ENCODE peak calls at places on chromosomes 6 and 20, in four cellular contexts. B is K562, A is GM12878, X is GM12891. J is an unnamed sample.

GRCh38 chr6:69796081-69796626 is 656 bp downstream of the LMBRD1 start:
- DNase-seq in B (no peak), A (no peak), X (no peak), J (no peak)

GRCh38 chr20:35698298-35699126 is 640 bp downstream of the NFS1 start:
- DNase-seq in B (peak), A (no peak), X (no peak), J (peak)

GRCh38 chr6:130366011-130366963 is at the start of gene TMEM200A:
- DNase-seq in B (no peak), A (no peak), X (peak), J (no peak)

GRCh38 chr6:79385893-79386292 is 151.3 kb downstream of the LCA5 start:
- DNase-seq in B (no peak), A (no peak), X (no peak), J (no peak)

GRCh38 chr6:139711714-139712585 is 337.5 kb upstream of the CITED2 start:
- DNase-seq in B (no peak), A (no peak), X (no peak), J (no peak)

GRCh38 chr6:35426074-35426473 is 26.1 kb upstream of the FANCE start:
- DNase-seq in B (no peak), A (no peak), X (no peak), J (peak)

GRCh38 chr6:114785235-114786127 is 442.7 kb upstream of the HS3ST5 start:
- DNase-seq in B (no peak), A (peak), X (no peak), J (no peak)

GRCh38 chr6:73888050-73888449 is 192.0 kb downstream of the CD109 start:
- DNase-seq in B (no peak), A (no peak), X (no peak), J (no peak)

GRCh38 chr6:160000280-160000704 is 31.4 kb downstream of the IGF2R start:
- DNase-seq in B (no peak), A (no peak), X (no peak), J (no peak)

GRCh38 chr6:154071236-154071635 is 32.2 kb downstream of the OPRM1 start:
- DNase-seq in B (no peak), A (no peak), X (no peak), J (no peak)

GRCh38 chr20:22320245-22320915 is 264.0 kb downstream of the FOXA2 start:
- DNase-seq in B (no peak), A (no peak), X (no peak), J (no peak)

GRCh38 chr6:166025149-166025898 is 142.3 kb downstream of the TBXT start:
- DNase-seq in B (no peak), A (no peak), X (no peak), J (no peak)

GRCh38 chr20:1672728-1673127 is 15.1 kb upstream of the SIRPG start:
- DNase-seq in B (no peak), A (no peak), X (no peak), J (no peak)

GRCh38 chr6:34234667-34235604 is 1.7 kb upstream of the HMGA1 start:
- DNase-seq in B (peak), A (no peak), X (no peak), J (no peak)

GRCh38 chr6:103750603-103751002 is 1109.1 kb downstream of the HACE1 start:
- DNase-seq in B (no peak), A (no peak), X (no peak), J (no peak)

GRCh38 chr6:145368075-145368474 is 367.2 kb downstream of the EPM2A start:
- DNase-seq in B (no peak), A (no peak), X (no peak), J (no peak)

GRCh38 chr6:55643868-55644267 is 64.9 kb upstream of the HMGCLL1 start:
- DNase-seq in B (no peak), A (no peak), X (no peak), J (no peak)

GRCh38 chr6:123117145-123117908 is 121.3 kb downstream of the CLVS2 start:
- DNase-seq in B (no peak), A (no peak), X (no peak), J (no peak)

GRCh38 chr6:149716181-149716580 is 1.7 kb downstream of the LATS1 start:
- DNase-seq in B (no peak), A (no peak), X (no peak), J (no peak)

GRCh38 chr20:13464702-13465101 is 174.0 kb downstream of the TASP1 start:
- DNase-seq in B (no peak), A (no peak), X (no peak), J (no peak)

GRCh38 chr20:58054744-58055373 is 173.6 kb downstream of the ANKRD60 start:
- DNase-seq in B (no peak), A (no peak), X (no peak), J (no peak)

GRCh38 chr6:161008245-161008644 is 16.7 kb downstream of the MAP3K4 start:
- DNase-seq in B (no peak), A (no peak), X (no peak), J (no peak)

GRCh38 chr20:10217517-10218410 is 866 bp upstream of the SNAP25 start:
- DNase-seq in B (no peak), A (no peak), X (no peak), J (no peak)

GRCh38 chr6:8157839-8158238 is 55.5 kb upstream of the EEF1E1 start:
- DNase-seq in B (no peak), A (no peak), X (no peak), J (no peak)

GRCh38 chr20:58213112-58213511 is 15.3 kb downstream of the ANKRD60 start:
- DNase-seq in B (no peak), A (no peak), X (no peak), J (no peak)

GRCh38 chr20:14616003-14616402 is 278.6 kb upstream of the FLRT3 start:
- DNase-seq in B (no peak), A (no peak), X (no peak), J (no peak)

GRCh38 chr6:148620579-148621298 is 126.1 kb upstream of the UST start:
- DNase-seq in B (no peak), A (peak), X (no peak), J (no peak)

GRCh38 chr6:41705996-41706835 is 29.2 kb downstream of the TFEB start:
- DNase-seq in B (peak), A (peak), X (peak), J (peak)
- TF ChIP-seq POLR2AphosphoS5 in B (no peak), A (no peak), X (no peak), J (no peak)

GRCh38 chr6:52881996-52882841 is 27.3 kb downstream of the GSTA3 start:
- DNase-seq in B (peak), A (peak), X (peak), J (peak)
- TF ChIP-seq SPI1 in B (no peak), A (no peak), X (no peak), J (peak)

DNA sequence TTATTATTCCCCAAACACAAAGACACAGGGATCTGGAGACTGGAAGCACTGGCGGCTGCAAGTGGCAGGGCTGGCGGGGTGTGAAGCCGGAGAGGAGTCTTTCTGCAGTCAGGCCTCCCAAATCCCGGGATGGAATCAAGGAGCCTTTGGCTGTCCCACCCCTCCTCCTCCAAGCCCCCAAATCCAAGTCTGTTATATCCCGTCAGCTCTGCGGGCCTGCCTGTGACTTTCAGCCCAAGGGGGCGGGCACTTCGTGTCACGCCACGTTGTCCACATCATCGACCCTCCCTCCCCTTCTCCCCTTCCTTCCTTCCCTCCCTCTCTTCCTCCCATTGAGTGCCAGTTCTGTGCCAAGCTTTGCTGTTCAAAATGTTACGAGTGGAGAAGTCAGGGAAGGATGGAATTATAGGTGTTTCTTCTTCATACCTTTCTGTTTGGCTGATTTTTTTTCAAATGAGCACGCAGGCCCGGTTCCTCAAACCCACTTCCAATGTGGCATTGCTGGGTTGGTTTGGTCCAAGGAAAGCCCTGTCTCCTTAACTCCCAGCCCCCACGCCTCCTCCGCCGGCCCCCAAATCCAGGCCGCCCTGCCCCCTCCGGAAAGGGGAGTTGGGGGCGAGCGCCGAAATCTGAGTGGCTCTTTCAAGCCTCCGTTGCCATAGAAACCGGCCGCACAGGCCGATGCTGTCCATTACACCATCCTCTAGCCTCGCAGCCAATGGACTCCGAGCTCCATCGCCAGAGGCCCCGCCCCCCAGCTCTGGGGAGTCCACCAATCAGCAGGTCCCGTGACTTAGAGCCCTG is 12.7 kb downstream of the ZCCHC3 start:
- DNase-seq in B (peak), A (no peak), X (peak), J (peak)
- TF ChIP-seq POLR2AphosphoS5 in B (no peak), A (no peak), X (no peak), J (no peak)

GRCh38 chr20:64055893-64056638 is 6.6 kb upstream of the SOX18 start:
- DNase-seq in B (no peak), A (no peak), X (no peak), J (no peak)
- TF ChIP-seq SPI1 in B (no peak), A (no peak), X (no peak), J (no peak)

DNA sequence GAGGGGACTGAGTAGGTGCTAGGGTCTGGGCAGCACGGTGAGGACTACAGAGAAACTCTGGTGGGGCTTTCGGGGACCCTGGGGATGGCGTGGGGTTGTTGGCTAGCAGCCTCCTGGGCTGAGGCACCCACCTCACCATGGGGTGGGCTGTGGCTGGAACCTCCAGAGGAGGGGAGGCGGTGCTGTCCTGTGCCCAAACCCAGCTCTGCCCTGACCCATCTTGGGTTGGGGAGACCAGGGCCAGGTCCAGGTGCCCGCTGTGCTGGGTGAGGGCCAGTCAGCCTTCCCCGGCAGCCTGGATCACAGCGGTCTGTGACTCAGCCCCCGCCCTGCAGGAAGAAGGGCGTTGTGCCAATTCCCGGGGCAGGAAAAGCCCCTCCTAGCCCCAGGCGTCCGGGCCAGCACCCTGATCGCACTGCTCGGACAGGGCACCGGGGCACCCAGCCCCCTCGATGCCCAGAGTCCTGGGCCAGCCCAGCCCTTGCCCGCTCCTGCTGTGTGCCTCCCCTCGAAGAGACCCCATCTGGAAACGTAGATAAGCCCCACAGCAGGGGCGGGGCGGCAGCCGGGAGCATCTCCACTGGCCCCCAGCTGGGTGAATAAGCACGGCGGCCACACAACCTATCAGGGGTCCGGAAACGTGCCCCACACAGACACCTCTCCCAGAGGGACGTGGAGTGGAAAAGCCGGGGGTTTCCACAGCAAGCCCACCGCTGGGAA is 10.0 kb downstream of the LAMA5 start:
- DNase-seq in B (peak), A (no peak), X (no peak), J (no peak)
- TF ChIP-seq POLR2AphosphoS5 in B (peak), A (no peak), X (no peak), J (no peak)

GRCh38 chr6:17165383-17165782 is 63.5 kb downstream of the STMND1 start:
- DNase-seq in B (no peak), A (no peak), X (no peak), J (no peak)

GRCh38 chr6:17169701-17170100 is 67.9 kb downstream of the STMND1 start:
- DNase-seq in B (no peak), A (no peak), X (no peak), J (no peak)

GRCh38 chr6:17169291-17169690 is 67.4 kb downstream of the STMND1 start:
- DNase-seq in B (no peak), A (no peak), X (no peak), J (no peak)

GRCh38 chr6:17173071-17173470 is 71.2 kb downstream of the STMND1 start:
- DNase-seq in B (no peak), A (no peak), X (no peak), J (no peak)

DNA sequence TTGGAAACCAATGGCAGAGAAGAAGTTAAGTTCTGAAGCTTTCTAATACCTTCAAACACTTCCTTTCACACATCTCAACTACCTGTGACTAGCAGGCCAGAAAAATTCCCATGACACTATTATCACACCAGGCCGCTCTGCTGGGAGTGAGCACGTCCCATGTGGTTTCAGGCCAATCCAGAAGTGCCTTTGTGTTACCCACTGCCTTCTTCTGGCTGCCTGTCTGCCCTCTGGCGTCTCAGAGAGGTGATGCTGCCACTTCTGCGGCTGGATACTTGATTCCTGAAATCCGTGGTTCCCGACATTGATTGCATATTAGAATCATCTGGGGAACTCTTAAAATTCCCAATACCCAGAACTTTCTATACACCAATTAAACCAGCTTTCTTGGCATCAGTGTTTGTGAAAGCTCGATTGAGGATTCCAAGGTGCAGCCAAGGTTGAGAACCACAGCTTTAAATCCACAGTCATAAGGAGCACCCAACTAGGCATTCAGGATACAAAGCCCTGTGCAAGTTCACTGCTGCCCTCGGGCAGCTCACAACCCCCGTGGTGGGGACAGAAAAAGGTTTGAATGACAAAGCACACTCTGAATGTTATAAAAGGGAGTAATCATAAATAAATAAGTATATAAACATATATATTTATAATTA is 65.6 kb downstream of the STMND1 start:
- DNase-seq in B (peak), A (no peak), X (no peak), J (peak)
- TF ChIP-seq SPI1 in B (no peak), A (no peak), X (no peak), J (no peak)

GRCh38 chr6:36926711-36927110 is 27.8 kb upstream of the PI16 start:
- DNase-seq in B (no peak), A (no peak), X (no peak), J (no peak)
- TF ChIP-seq POLR2AphosphoS5 in B (no peak), A (no peak), X (no peak), J (no peak)

GRCh38 chr6:170011233-170012142 is 260.1 kb downstream of the ERMARD start:
- DNase-seq in B (no peak), A (no peak), X (no peak), J (no peak)
- TF ChIP-seq SPI1 in B (no peak), A (no peak), X (no peak), J (peak)

GRCh38 chr6:712805-713204 is 19.9 kb upstream of the EXOC2 start:
- DNase-seq in B (no peak), A (no peak), X (no peak), J (no peak)

GRCh38 chr6:711925-712324 is 19.0 kb upstream of the EXOC2 start:
- DNase-seq in B (no peak), A (no peak), X (no peak), J (no peak)

GRCh38 chr6:715709-716450 is 22.9 kb upstream of the EXOC2 start:
- DNase-seq in B (no peak), A (no peak), X (no peak), J (no peak)

GRCh38 chr6:713351-713750 is 20.4 kb upstream of the EXOC2 start:
- DNase-seq in B (no peak), A (no peak), X (no peak), J (no peak)

DNA sequence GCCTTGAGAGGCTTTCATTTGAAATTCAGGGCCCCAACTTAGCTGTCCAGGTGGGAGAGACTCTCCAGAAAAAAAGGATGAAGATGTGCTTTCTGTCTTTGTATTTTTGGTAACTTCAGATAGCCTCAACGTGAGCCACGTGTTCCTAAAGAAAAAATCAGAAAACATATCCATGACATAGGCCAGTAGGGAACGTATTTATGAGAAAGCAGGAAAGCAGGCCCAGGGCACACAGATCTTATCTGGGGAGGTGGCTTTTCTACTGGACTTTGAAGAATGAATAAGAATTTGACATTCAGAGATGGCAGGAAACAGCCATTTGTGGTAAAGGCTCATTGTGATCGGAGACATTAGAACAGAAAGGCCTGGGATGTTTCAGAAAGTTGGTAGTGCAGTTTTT is 21.2 kb upstream of the EXOC2 start:
- DNase-seq in B (no peak), A (no peak), X (no peak), J (no peak)
- TF ChIP-seq POLR2AphosphoS5 in B (no peak), A (no peak), X (no peak), J (no peak)

J was measured in HL-60.